ENCODE peak calls at places on chromosomes 6 and 20, in eight cellular contexts. One of them, this sample, is unnamed.

GRCh38 chr6:104653786-104654185 is 205.9 kb downstream of the HACE1 start:
- DNase-seq in GM23248: no peak
- DNase-seq in K562: no peak
- DNase-seq in heart right ventricle: no peak
- DNase-seq in heart left ventricle: no peak
- DNase-seq in brain microvascular endothelial cell: no peak
- DNase-seq in neural progenitor cell: no peak
- DNase-seq in Panc1: no peak
- DNase-seq in this sample: no peak

GRCh38 chr20:57061058-57061900 is 205.2 kb downstream of the BMP7 start:
- DNase-seq in GM23248: peak
- DNase-seq in K562: peak
- DNase-seq in heart right ventricle: no peak
- DNase-seq in heart left ventricle: no peak
- DNase-seq in brain microvascular endothelial cell: peak
- DNase-seq in neural progenitor cell: peak
- DNase-seq in Panc1: no peak
- DNase-seq in this sample: no peak

GRCh38 chr6:105509506-105510331 is 106.8 kb upstream of the PREP start:
- DNase-seq in GM23248: no peak
- DNase-seq in K562: no peak
- DNase-seq in heart right ventricle: peak
- DNase-seq in heart left ventricle: peak
- DNase-seq in brain microvascular endothelial cell: peak
- DNase-seq in neural progenitor cell: peak
- DNase-seq in Panc1: no peak
- DNase-seq in this sample: no peak

GRCh38 chr6:135627092-135627715 is 129.7 kb upstream of the AHI1 start:
- DNase-seq in GM23248: no peak
- DNase-seq in K562: no peak
- DNase-seq in heart right ventricle: no peak
- DNase-seq in heart left ventricle: no peak
- DNase-seq in brain microvascular endothelial cell: no peak
- DNase-seq in neural progenitor cell: no peak
- DNase-seq in Panc1: no peak
- DNase-seq in this sample: no peak

GRCh38 chr6:100518588-100518987 is 53.9 kb upstream of the SIM1 start:
- DNase-seq in GM23248: no peak
- DNase-seq in K562: no peak
- DNase-seq in heart right ventricle: no peak
- DNase-seq in heart left ventricle: no peak
- DNase-seq in brain microvascular endothelial cell: no peak
- DNase-seq in neural progenitor cell: no peak
- DNase-seq in Panc1: no peak
- DNase-seq in this sample: no peak

GRCh38 chr6:17012421-17013225 is 89.2 kb upstream of the STMND1 start:
- DNase-seq in GM23248: no peak
- DNase-seq in K562: no peak
- DNase-seq in heart right ventricle: no peak
- DNase-seq in heart left ventricle: no peak
- DNase-seq in brain microvascular endothelial cell: peak
- DNase-seq in neural progenitor cell: peak
- DNase-seq in Panc1: no peak
- DNase-seq in this sample: peak

GRCh38 chr6:4320860-4321259 is 185.5 kb upstream of the ECI2 start:
- DNase-seq in GM23248: peak
- DNase-seq in K562: no peak
- DNase-seq in heart right ventricle: no peak
- DNase-seq in heart left ventricle: no peak
- DNase-seq in brain microvascular endothelial cell: peak
- DNase-seq in neural progenitor cell: no peak
- DNase-seq in Panc1: peak
- DNase-seq in this sample: no peak

GRCh38 chr20:22288957-22289356 is 295.4 kb downstream of the FOXA2 start:
- DNase-seq in GM23248: no peak
- DNase-seq in K562: no peak
- DNase-seq in heart right ventricle: no peak
- DNase-seq in heart left ventricle: no peak
- DNase-seq in brain microvascular endothelial cell: no peak
- DNase-seq in neural progenitor cell: no peak
- DNase-seq in Panc1: no peak
- DNase-seq in this sample: no peak

GRCh38 chr20:53575481-53576194 is 18.0 kb downstream of the ZNF217 start:
- DNase-seq in GM23248: no peak
- DNase-seq in K562: no peak
- DNase-seq in heart right ventricle: no peak
- DNase-seq in heart left ventricle: no peak
- DNase-seq in brain microvascular endothelial cell: no peak
- DNase-seq in neural progenitor cell: no peak
- DNase-seq in Panc1: no peak
- DNase-seq in this sample: no peak

GRCh38 chr6:90003069-90003800 is 109.0 kb downstream of the GJA10 start:
- DNase-seq in GM23248: no peak
- DNase-seq in K562: no peak
- DNase-seq in heart right ventricle: no peak
- DNase-seq in heart left ventricle: no peak
- DNase-seq in brain microvascular endothelial cell: no peak
- DNase-seq in neural progenitor cell: no peak
- DNase-seq in Panc1: no peak
- DNase-seq in this sample: no peak

GRCh38 chr6:118718903-118719302 is 67.5 kb upstream of the CEP85L start:
- DNase-seq in GM23248: no peak
- DNase-seq in K562: no peak
- DNase-seq in heart right ventricle: no peak
- DNase-seq in heart left ventricle: no peak
- DNase-seq in brain microvascular endothelial cell: no peak
- DNase-seq in neural progenitor cell: no peak
- DNase-seq in Panc1: no peak
- DNase-seq in this sample: no peak
- H3K27ac ChIP-seq in GM23248: no peak
- H3K27ac ChIP-seq in K562: no peak
- H3K27ac ChIP-seq in heart right ventricle: no peak
- H3K27ac ChIP-seq in heart left ventricle: no peak
- H3K27ac ChIP-seq in brain microvascular endothelial cell: no peak
- H3K27ac ChIP-seq in neural progenitor cell: no peak
- H3K27ac ChIP-seq in Panc1: no peak
- H3K27ac ChIP-seq in this sample: no peak

GRCh38 chr6:142153230-142153629 is 6.2 kb downstream of the VTA1 start:
- DNase-seq in GM23248: no peak
- DNase-seq in K562: no peak
- DNase-seq in heart right ventricle: no peak
- DNase-seq in heart left ventricle: no peak
- DNase-seq in brain microvascular endothelial cell: no peak
- DNase-seq in neural progenitor cell: no peak
- DNase-seq in Panc1: no peak
- DNase-seq in this sample: no peak
- H3K27ac ChIP-seq in GM23248: peak
- H3K27ac ChIP-seq in K562: no peak
- H3K27ac ChIP-seq in heart right ventricle: no peak
- H3K27ac ChIP-seq in heart left ventricle: no peak
- H3K27ac ChIP-seq in brain microvascular endothelial cell: peak
- H3K27ac ChIP-seq in neural progenitor cell: no peak
- H3K27ac ChIP-seq in Panc1: peak
- H3K27ac ChIP-seq in this sample: no peak

DNA sequence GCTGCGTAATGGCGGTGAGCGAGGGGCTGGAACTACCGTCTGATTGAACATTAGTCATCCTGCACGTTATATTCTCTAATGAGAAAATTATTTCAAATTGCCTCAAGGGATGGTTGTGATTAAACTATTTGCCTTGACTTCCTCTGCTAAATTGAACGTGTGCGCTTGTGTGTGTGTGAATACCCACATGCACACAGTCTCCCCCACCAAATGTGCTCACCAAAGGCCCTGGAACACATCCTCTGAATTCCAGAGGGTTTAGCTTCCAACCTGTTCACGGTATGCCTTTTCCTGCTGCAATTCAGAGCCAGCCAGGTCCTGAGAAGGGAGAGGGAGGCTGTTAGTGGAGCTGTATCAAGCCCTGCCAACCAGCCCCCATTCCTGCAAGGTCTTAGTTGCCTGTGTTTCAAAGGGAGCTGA is 98.5 kb downstream of the CDC5L start:
- DNase-seq in GM23248: peak
- DNase-seq in K562: no peak
- DNase-seq in heart right ventricle: no peak
- DNase-seq in heart left ventricle: no peak
- DNase-seq in brain microvascular endothelial cell: no peak
- DNase-seq in neural progenitor cell: peak
- DNase-seq in Panc1: no peak
- DNase-seq in this sample: no peak
- H3K27ac ChIP-seq in GM23248: no peak
- H3K27ac ChIP-seq in K562: no peak
- H3K27ac ChIP-seq in heart right ventricle: no peak
- H3K27ac ChIP-seq in heart left ventricle: no peak
- H3K27ac ChIP-seq in brain microvascular endothelial cell: no peak
- H3K27ac ChIP-seq in neural progenitor cell: peak
- H3K27ac ChIP-seq in Panc1: no peak
- H3K27ac ChIP-seq in this sample: no peak

DNA sequence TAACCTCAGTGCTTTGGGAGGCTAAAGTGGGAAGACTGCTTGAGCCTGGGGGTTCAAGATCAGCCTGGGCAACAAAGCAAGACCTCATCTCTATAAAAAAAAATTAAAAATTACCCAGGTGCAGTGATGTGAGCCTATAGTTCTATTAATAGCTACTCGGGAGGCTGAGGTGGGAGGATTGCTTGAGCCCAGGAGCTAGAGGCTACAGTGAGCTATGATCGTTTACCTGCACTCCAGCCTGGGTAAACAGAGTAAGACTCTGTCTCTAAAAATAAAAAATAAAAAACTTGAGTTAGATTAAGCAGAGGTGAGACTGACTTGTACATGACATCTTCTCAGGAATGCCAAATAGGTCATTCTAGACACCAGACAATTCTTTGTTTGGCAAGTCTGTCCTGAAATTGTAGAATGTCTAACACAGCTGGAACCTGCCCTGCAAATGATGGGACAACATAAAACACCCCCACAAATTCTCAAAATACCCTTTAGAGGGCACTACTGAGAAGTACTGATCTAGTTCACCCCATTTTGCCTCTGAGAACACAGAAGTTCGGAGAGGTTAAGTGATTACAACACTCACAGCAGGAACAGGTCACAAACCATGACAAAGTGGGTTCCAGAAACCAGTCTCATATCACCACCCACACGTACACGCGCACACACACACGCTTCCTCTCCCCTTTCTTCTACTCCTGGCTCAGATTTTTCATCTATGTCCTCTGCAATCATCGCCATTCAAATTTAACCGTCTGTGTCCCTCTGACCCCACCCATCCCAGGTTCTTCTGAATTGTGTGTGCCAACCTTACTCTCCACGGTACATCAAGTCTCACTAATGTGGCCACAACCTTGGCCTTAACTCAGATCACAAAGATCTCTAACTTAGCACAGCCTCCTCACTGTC is 38.3 kb downstream of the ARHGAP18 start:
- DNase-seq in GM23248: no peak
- DNase-seq in K562: peak
- DNase-seq in heart right ventricle: no peak
- DNase-seq in heart left ventricle: no peak
- DNase-seq in brain microvascular endothelial cell: no peak
- DNase-seq in neural progenitor cell: peak
- DNase-seq in Panc1: no peak
- DNase-seq in this sample: no peak
- H3K27ac ChIP-seq in GM23248: peak
- H3K27ac ChIP-seq in K562: peak
- H3K27ac ChIP-seq in heart right ventricle: peak
- H3K27ac ChIP-seq in heart left ventricle: peak
- H3K27ac ChIP-seq in brain microvascular endothelial cell: peak
- H3K27ac ChIP-seq in neural progenitor cell: no peak
- H3K27ac ChIP-seq in Panc1: peak
- H3K27ac ChIP-seq in this sample: no peak

DNA sequence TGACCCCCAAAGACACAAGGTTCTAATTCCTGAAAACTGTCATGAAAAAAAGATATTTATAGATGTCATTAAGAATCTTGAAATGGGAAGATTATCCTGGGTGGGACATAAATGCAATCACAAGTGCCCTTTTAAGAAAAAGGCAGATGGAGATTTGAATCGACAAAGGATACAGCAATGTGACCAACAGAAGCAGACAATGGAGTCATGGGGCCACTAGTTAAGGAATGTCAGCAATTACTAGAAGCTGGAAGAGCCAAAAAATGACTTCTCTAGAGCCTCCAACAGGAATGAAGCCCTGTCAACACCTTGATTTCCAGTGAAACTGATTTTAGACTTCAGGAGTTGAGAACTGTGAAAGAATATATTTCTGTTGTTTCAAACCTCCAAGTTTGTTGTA is 448.5 kb downstream of the MEI4 start:
- DNase-seq in GM23248: no peak
- DNase-seq in K562: no peak
- DNase-seq in heart right ventricle: no peak
- DNase-seq in heart left ventricle: no peak
- DNase-seq in brain microvascular endothelial cell: no peak
- DNase-seq in neural progenitor cell: peak
- DNase-seq in Panc1: no peak
- DNase-seq in this sample: no peak
- H3K27ac ChIP-seq in GM23248: no peak
- H3K27ac ChIP-seq in K562: no peak
- H3K27ac ChIP-seq in heart right ventricle: no peak
- H3K27ac ChIP-seq in heart left ventricle: no peak
- H3K27ac ChIP-seq in brain microvascular endothelial cell: no peak
- H3K27ac ChIP-seq in neural progenitor cell: peak
- H3K27ac ChIP-seq in Panc1: no peak
- H3K27ac ChIP-seq in this sample: no peak

DNA sequence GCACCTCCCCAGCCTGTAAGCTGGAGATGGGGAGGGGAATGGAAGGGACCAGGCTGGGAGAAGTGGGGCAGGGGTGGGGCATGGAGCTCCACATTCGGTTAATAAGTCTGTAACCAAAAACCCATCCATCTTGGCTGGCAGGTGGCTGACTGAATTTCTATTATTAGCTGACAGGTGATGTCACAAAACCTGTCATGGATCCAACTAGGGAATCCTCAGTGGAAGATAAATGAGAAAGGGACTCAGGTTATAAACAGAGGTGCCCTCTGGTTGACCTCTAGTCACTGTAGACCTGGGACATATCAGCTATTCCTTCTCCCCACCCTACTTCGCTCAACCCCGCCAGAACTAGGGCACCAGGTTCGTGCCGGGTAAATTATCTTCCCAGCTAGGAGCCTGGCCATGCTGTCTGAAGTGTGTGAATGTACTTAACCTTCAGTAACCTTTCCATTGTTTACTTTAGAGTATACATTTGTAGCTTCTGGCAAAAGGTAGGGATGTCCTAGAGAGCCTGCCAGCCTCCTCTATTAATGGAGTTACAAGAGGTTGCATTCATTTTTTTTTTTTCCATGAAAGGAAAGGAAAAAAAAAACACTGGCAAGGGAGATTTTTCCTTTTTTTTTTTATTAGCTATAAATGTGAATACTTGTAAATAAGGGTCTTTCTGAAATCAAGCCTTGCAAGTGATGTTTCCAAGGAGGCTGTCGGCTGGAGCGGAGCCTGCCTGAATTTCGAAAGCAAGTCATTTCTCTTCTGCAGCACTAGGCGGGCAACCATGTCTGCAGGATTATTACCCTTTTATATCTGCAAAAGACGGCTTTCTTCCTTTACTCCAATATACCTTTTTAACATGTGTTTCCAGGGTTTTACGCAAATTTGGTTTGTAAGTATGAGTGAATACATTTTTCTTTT is 135.9 kb downstream of the TMEM242 start:
- DNase-seq in GM23248: no peak
- DNase-seq in K562: no peak
- DNase-seq in heart right ventricle: no peak
- DNase-seq in heart left ventricle: no peak
- DNase-seq in brain microvascular endothelial cell: no peak
- DNase-seq in neural progenitor cell: no peak
- DNase-seq in Panc1: no peak
- DNase-seq in this sample: no peak
- H3K27ac ChIP-seq in GM23248: no peak
- H3K27ac ChIP-seq in K562: no peak
- H3K27ac ChIP-seq in heart right ventricle: peak
- H3K27ac ChIP-seq in heart left ventricle: peak
- H3K27ac ChIP-seq in brain microvascular endothelial cell: no peak
- H3K27ac ChIP-seq in neural progenitor cell: no peak
- H3K27ac ChIP-seq in Panc1: no peak
- H3K27ac ChIP-seq in this sample: no peak